ENCODE peak calls at places on chromosomes 12 and 14, in ten cellular contexts. N is breast epithelium; L is pancreas; R is HCT116; O is suprapubic skin; F is HL-60; U is IMR-90; S is GM06990; D is effector memory CD4-positive, alpha-beta T cell; H is GM23338. X is an unnamed sample.

GRCh38 chr14:30230719-30231118 is 303.1 kb upstream of the PRKD1 start:
- DNase-seq in H (no peak), O (no peak), D (no peak), L (no peak), F (no peak), N (no peak), S (no peak), R (no peak), U (no peak), X (no peak)

GRCh38 chr12:41013921-41014642 is 174.0 kb upstream of the PDZRN4 start:
- DNase-seq in L (no peak), D (no peak), O (no peak), U (no peak), H (no peak), R (no peak), S (no peak), F (no peak), N (no peak), X (no peak)

GRCh38 chr12:70487440-70487839 is 121.3 kb downstream of the KCNMB4 start:
- DNase-seq in S (no peak), N (no peak), U (no peak), O (no peak), H (no peak), L (no peak), R (no peak), F (no peak), D (no peak), X (no peak)

GRCh38 chr14:100578552-100578951 is 8.7 kb downstream of the BEGAIN start:
- DNase-seq in N (no peak), D (no peak), U (peak; percentile 22), O (no peak), H (no peak), R (no peak), F (no peak), L (no peak), S (no peak), X (no peak)

GRCh38 chr12:8996682-8997405 is 7.5 kb downstream of the KLRG1 start:
- DNase-seq in L (no peak), H (no peak), R (no peak), U (peak; percentile 49), S (peak; percentile 68), D (no peak), N (no peak), O (no peak), F (no peak), X (no peak)

GRCh38 chr14:89912667-89913211 is 41.8 kb downstream of the EFCAB11 start:
- DNase-seq in F (no peak), D (no peak), U (peak; percentile 97), N (no peak), O (no peak), R (no peak), L (no peak), H (peak; percentile 53), S (no peak), X (no peak)

GRCh38 chr12:45214739-45215418 is 1.0 kb upstream of the ANO6 start:
- DNase-seq in S (no peak), U (peak; percentile 38), R (no peak), N (no peak), D (no peak), O (no peak), H (no peak), F (no peak), L (no peak), X (no peak)

GRCh38 chr14:86057018-86057667 is 527.2 kb downstream of the FLRT2 start:
- DNase-seq in L (no peak), F (peak; percentile 28), O (no peak), D (no peak), S (no peak), N (no peak), R (no peak), U (peak; percentile 39), H (peak; percentile 66), X (no peak)

GRCh38 chr14:24365600-24366374 is 2.2 kb upstream of the NFATC4 start:
- DNase-seq in D (peak; percentile 47), L (peak; percentile 92), U (peak; percentile 88), H (peak; percentile 96), S (peak; percentile 87), R (peak; percentile 85), N (peak; percentile 90), O (peak; percentile 94), F (peak; percentile 84), X (peak; percentile 41)

GRCh38 chr12:128290938-128291337 is 24.0 kb downstream of the TMEM132C start:
- DNase-seq in S (no peak), U (no peak), L (no peak), R (no peak), D (no peak), H (no peak), F (no peak), N (no peak), O (no peak), X (no peak)

GRCh38 chr12:3107954-3108353 is 30.8 kb downstream of the TSPAN9 start:
- DNase-seq in L (no peak), F (no peak), R (no peak), D (no peak), H (no peak), U (no peak), N (no peak), S (no peak), O (no peak), X (no peak)

GRCh38 chr14:103216399-103216798 is 93.1 kb downstream of the TNFAIP2 start:
- DNase-seq in N (no peak), H (no peak), D (no peak), R (no peak), F (no peak), L (no peak), S (no peak), O (no peak), U (no peak), X (no peak)

GRCh38 chr14:103216857-103217256 is 93.6 kb downstream of the TNFAIP2 start:
- DNase-seq in D (no peak), O (no peak), S (no peak), F (no peak), N (no peak), H (no peak), U (no peak), L (no peak), R (no peak), X (no peak)

GRCh38 chr14:103220134-103220981 is 97.1 kb downstream of the TNFAIP2 start:
- DNase-seq in F (no peak), H (peak; percentile 60), U (no peak), D (no peak), S (no peak), R (no peak), O (no peak), L (no peak), N (no peak), X (no peak)

GRCh38 chr14:103214461-103214958 is 91.2 kb downstream of the TNFAIP2 start:
- DNase-seq in F (no peak), O (no peak), N (no peak), D (no peak), R (no peak), H (no peak), S (no peak), U (no peak), L (no peak), X (no peak)

DNA sequence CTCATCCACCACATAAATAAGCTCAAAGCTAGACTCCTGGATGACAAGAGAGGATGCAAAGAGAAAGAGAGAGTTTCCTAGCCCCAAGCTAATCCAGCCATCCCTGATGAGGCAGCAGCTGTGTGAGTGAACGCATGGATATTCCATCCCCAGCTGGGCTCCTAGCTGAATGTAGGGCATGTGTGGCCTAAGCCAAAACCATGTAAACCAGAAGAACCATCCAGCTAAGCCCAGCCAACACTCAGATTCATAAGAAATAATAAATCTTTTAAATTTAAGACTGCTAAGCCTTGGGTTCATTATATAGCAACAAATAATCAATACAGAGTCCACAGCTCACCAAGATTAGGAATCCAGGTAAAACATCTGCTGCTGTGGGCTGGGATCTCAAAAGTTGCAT is 94.3 kb downstream of the TNFAIP2 start:
- DNase-seq in O (no peak), N (no peak), H (no peak), F (no peak), U (no peak), L (no peak), D (no peak), R (no peak), S (no peak), X (no peak)
- H3K27me3 ChIP-seq in O (peaks cover 21% of the 10 kb centered on the region), N (peaks cover 19% of the 10 kb centered on the region), H (peaks cover 37% of the 10 kb centered on the region), F (no peaks in the 10 kb centered on the region), U (peaks cover 64% of the 10 kb centered on the region), L (no peaks in the 10 kb centered on the region), D (peaks cover 17% of the 10 kb centered on the region), R (no peaks in the 10 kb centered on the region), S (no peaks in the 10 kb centered on the region), X (no peaks in the 10 kb centered on the region)

DNA sequence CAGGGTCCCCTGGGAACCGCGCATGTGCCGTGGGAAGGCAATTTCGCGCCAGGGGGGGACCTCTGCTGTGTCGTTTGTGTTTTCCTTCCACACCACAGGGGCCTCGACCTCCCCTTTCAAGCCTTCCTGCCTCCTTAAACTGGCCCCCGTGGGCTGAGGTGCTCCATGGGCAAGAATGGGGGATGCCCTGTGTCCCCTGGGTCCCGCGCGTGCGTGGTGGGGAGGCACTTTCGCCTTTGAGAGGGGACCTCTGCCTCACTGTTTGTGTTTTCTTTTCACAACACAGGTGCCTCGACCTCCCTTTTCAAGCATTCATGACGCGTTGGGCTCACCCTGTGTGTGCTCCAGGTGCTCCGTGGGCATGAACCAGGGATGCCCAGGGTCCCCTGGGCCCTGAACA is 348.8 kb downstream of the ALG10 start:
- DNase-seq in D (no peak), N (no peak), R (no peak), S (no peak), U (no peak), O (no peak), L (no peak), H (no peak), F (no peak), X (no peak)
- H3K27me3 ChIP-seq in D (no peaks in the 10 kb centered on the region), N (no peaks in the 10 kb centered on the region), R (no peaks in the 10 kb centered on the region), S (no peaks in the 10 kb centered on the region), U (no peaks in the 10 kb centered on the region), O (no peaks in the 10 kb centered on the region), L (no peaks in the 10 kb centered on the region), H (no peaks in the 10 kb centered on the region), F (no peaks in the 10 kb centered on the region), X (no peaks in the 10 kb centered on the region)

DNA sequence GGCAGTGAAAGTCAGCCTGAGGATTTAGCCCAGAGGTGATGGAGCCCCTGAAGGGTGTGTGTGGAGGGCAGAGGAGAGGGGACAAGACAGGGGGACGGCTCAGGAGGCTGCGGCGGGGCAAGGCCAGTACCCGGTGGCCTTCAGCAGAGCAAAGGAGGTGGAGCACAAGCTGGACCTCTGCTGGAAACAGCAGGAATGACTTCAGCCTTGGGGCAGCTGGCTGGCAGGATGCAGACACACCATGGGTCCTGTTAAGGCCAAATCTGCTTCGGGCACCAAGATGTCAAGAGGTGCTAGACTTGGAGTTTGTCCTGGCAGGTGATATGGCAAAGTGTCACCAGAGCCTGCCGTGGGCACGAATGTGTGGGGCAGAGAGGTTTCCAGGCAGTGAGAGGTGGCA is 92.1 kb downstream of the LGMN start:
- DNase-seq in F (no peak), O (no peak), S (no peak), L (no peak), H (no peak), D (no peak), R (no peak), U (no peak), N (no peak), X (no peak)
- H3K27me3 ChIP-seq in F (no peaks in the 10 kb centered on the region), O (no peaks in the 10 kb centered on the region), S (no peaks in the 10 kb centered on the region), L (no peaks in the 10 kb centered on the region), H (no peaks in the 10 kb centered on the region), D (no peaks in the 10 kb centered on the region), R (no peaks in the 10 kb centered on the region), U (no peaks in the 10 kb centered on the region), N (no peaks in the 10 kb centered on the region), X (no peaks in the 10 kb centered on the region)

GRCh38 chr12:16606117-16606200 is at the start of gene LMO3:
- DNase-seq in H (no peak), S (no peak), L (no peak), N (no peak), O (no peak), U (no peak), F (no peak), D (no peak), R (no peak), X (no peak)
- H3K27me3 ChIP-seq in H (peaks cover 60% of the 10 kb centered on the region), S (no peaks in the 10 kb centered on the region), L (no peaks in the 10 kb centered on the region), N (no peaks in the 10 kb centered on the region), O (peaks cover 24% of the 10 kb centered on the region), U (peaks cover 24% of the 10 kb centered on the region), F (peaks cover 42% of the 10 kb centered on the region), D (no peaks in the 10 kb centered on the region), R (no peaks in the 10 kb centered on the region), X (no peaks in the 10 kb centered on the region)

X was measured in CD8-positive, alpha-beta memory T cell.